ENCODE peak calls at places on chromosomes 4 and X, in five cellular contexts. One of them, this sample, is unnamed.
A peak's percentile ranks its signal among the peaks of the same experiment; 100 is the strongest.

GRCh38 chr4:73345399-73345975 is 58.6 kb upstream of the ALB start:
- DNase-seq in fibroblast of pulmonary artery: no peak
- DNase-seq in mesendoderm: no peak
- DNase-seq in NCI-H2081: no peak
- DNase-seq in cerebellum: no peak
- DNase-seq in this sample: no peak

GRCh38 chr4:7359302-7360063 is 75.2 kb downstream of the PSAPL1 start:
- DNase-seq in fibroblast of pulmonary artery: no peak
- DNase-seq in mesendoderm: no peak
- DNase-seq in NCI-H2081: no peak
- DNase-seq in cerebellum: no peak
- DNase-seq in this sample: no peak

GRCh38 chr4:21226637-21227538 is 526.6 kb downstream of the PACRGL start:
- DNase-seq in fibroblast of pulmonary artery: no peak
- DNase-seq in mesendoderm: no peak
- DNase-seq in NCI-H2081: no peak
- DNase-seq in cerebellum: peak; percentile 44
- DNase-seq in this sample: peak; percentile 1

GRCh38 chrX:129932792-129933321 is 26.9 kb downstream of the UTP14A start:
- DNase-seq in fibroblast of pulmonary artery: no peak
- DNase-seq in mesendoderm: no peak
- DNase-seq in NCI-H2081: no peak
- DNase-seq in cerebellum: peak; percentile 8
- DNase-seq in this sample: peak; percentile 34

GRCh38 chr4:124717101-124717500 is 4.6 kb upstream of the ANKRD50 start:
- DNase-seq in fibroblast of pulmonary artery: no peak
- DNase-seq in mesendoderm: no peak
- DNase-seq in NCI-H2081: no peak
- DNase-seq in cerebellum: no peak
- DNase-seq in this sample: no peak

GRCh38 chrX:16870861-16871584 is 861 bp upstream of the RBBP7 start:
- DNase-seq in fibroblast of pulmonary artery: peak; percentile 29
- DNase-seq in mesendoderm: peak; percentile 59
- DNase-seq in NCI-H2081: no peak
- DNase-seq in cerebellum: no peak
- DNase-seq in this sample: no peak

GRCh38 chr4:168831919-168832745 is 177.9 kb downstream of the CBR4 start:
- DNase-seq in fibroblast of pulmonary artery: peak; percentile 82
- DNase-seq in mesendoderm: peak; percentile 96
- DNase-seq in NCI-H2081: peak; percentile 46
- DNase-seq in cerebellum: peak; percentile 80
- DNase-seq in this sample: peak; percentile 85

GRCh38 chr4:182745268-182745667 is 171.9 kb downstream of the DCTD start:
- DNase-seq in fibroblast of pulmonary artery: no peak
- DNase-seq in mesendoderm: no peak
- DNase-seq in NCI-H2081: peak; percentile 83
- DNase-seq in cerebellum: no peak
- DNase-seq in this sample: no peak

GRCh38 chrX:118420462-118420861 is 74.6 kb downstream of the WDR44 start:
- DNase-seq in fibroblast of pulmonary artery: peak; percentile 71
- DNase-seq in mesendoderm: no peak
- DNase-seq in NCI-H2081: no peak
- DNase-seq in cerebellum: peak; percentile 4
- DNase-seq in this sample: no peak

GRCh38 chr4:147969573-147969972 is 237.7 kb downstream of the ARHGAP10 start:
- DNase-seq in fibroblast of pulmonary artery: no peak
- DNase-seq in mesendoderm: no peak
- DNase-seq in NCI-H2081: no peak
- DNase-seq in cerebellum: no peak
- DNase-seq in this sample: no peak

GRCh38 chrX:12580548-12580947 is 210.7 kb upstream of the PRPS2 start:
- DNase-seq in fibroblast of pulmonary artery: no peak
- DNase-seq in mesendoderm: no peak
- DNase-seq in NCI-H2081: no peak
- DNase-seq in cerebellum: no peak
- DNase-seq in this sample: no peak

GRCh38 chr4:40990899-40991265 is 223.5 kb downstream of the APBB2 start:
- DNase-seq in fibroblast of pulmonary artery: peak; percentile 66
- DNase-seq in mesendoderm: no peak
- DNase-seq in NCI-H2081: no peak
- DNase-seq in cerebellum: no peak
- DNase-seq in this sample: no peak

GRCh38 chr4:86043755-86044592 is 315.9 kb downstream of the MAPK10 start:
- DNase-seq in fibroblast of pulmonary artery: peak; percentile 81
- DNase-seq in mesendoderm: peak; percentile 53
- DNase-seq in NCI-H2081: peak; percentile 57
- DNase-seq in cerebellum: peak; percentile 30
- DNase-seq in this sample: no peak

GRCh38 chr4:10112658-10113284 is 3.8 kb downstream of the WDR1 start:
- DNase-seq in fibroblast of pulmonary artery: no peak
- DNase-seq in mesendoderm: no peak
- DNase-seq in NCI-H2081: no peak
- DNase-seq in cerebellum: no peak
- DNase-seq in this sample: no peak

GRCh38 chr4:128524311-128524710 is 236.7 kb upstream of the PGRMC2 start:
- DNase-seq in fibroblast of pulmonary artery: peak; percentile 90
- DNase-seq in mesendoderm: no peak
- DNase-seq in NCI-H2081: no peak
- DNase-seq in cerebellum: no peak
- DNase-seq in this sample: peak; percentile 72

GRCh38 chr4:73777612-73778011 is 37.2 kb downstream of the CXCL8 start:
- DNase-seq in fibroblast of pulmonary artery: peak; percentile 32
- DNase-seq in mesendoderm: no peak
- DNase-seq in NCI-H2081: no peak
- DNase-seq in cerebellum: no peak
- DNase-seq in this sample: no peak

GRCh38 chr4:173218411-173219125 is 50.0 kb downstream of the GALNT7 start:
- DNase-seq in fibroblast of pulmonary artery: peak; percentile 40
- DNase-seq in mesendoderm: peak; percentile 88
- DNase-seq in NCI-H2081: no peak
- DNase-seq in cerebellum: no peak
- DNase-seq in this sample: no peak

GRCh38 chr4:133372699-133373098 is 223.6 kb downstream of the PCDH10 start:
- DNase-seq in fibroblast of pulmonary artery: no peak
- DNase-seq in mesendoderm: no peak
- DNase-seq in NCI-H2081: no peak
- DNase-seq in cerebellum: no peak
- DNase-seq in this sample: no peak

GRCh38 chr4:54513231-54513630 is 144.5 kb upstream of the KIT start:
- DNase-seq in fibroblast of pulmonary artery: peak; percentile 85
- DNase-seq in mesendoderm: peak; percentile 50
- DNase-seq in NCI-H2081: no peak
- DNase-seq in cerebellum: no peak
- DNase-seq in this sample: no peak

GRCh38 chr4:1080961-1081688 is 32.2 kb downstream of the RNF212 start:
- DNase-seq in fibroblast of pulmonary artery: peak; percentile 34
- DNase-seq in mesendoderm: no peak
- DNase-seq in NCI-H2081: no peak
- DNase-seq in cerebellum: no peak
- DNase-seq in this sample: no peak

GRCh38 chrX:140091276-140091886 is 126.1 kb upstream of the CXorf66 start:
- DNase-seq in fibroblast of pulmonary artery: peak; percentile 0
- DNase-seq in mesendoderm: peak; percentile 43
- DNase-seq in NCI-H2081: no peak
- DNase-seq in cerebellum: peak; percentile 23
- DNase-seq in this sample: peak; percentile 36

GRCh38 chrX:111131572-111131971 is 35.6 kb downstream of the PAK3 start:
- DNase-seq in fibroblast of pulmonary artery: peak; percentile 0
- DNase-seq in mesendoderm: no peak
- DNase-seq in NCI-H2081: no peak
- DNase-seq in cerebellum: no peak
- DNase-seq in this sample: no peak

GRCh38 chr4:148443550-148444295 is 1.5 kb upstream of the NR3C2 start:
- DNase-seq in fibroblast of pulmonary artery: no peak
- DNase-seq in mesendoderm: peak; percentile 6
- DNase-seq in NCI-H2081: no peak
- DNase-seq in cerebellum: peak; percentile 15
- DNase-seq in this sample: peak; percentile 73

GRCh38 chr4:134544303-134544761 is 342.7 kb upstream of the PABPC4L start:
- DNase-seq in fibroblast of pulmonary artery: peak; percentile 50
- DNase-seq in mesendoderm: peak; percentile 40
- DNase-seq in NCI-H2081: peak; percentile 86
- DNase-seq in cerebellum: no peak
- DNase-seq in this sample: no peak

GRCh38 chr4:15024386-15024785 is 22.1 kb downstream of the CPEB2 start:
- DNase-seq in fibroblast of pulmonary artery: peak; percentile 35
- DNase-seq in mesendoderm: no peak
- DNase-seq in NCI-H2081: no peak
- DNase-seq in cerebellum: no peak
- DNase-seq in this sample: no peak

GRCh38 chr4:152112887-152113286 is 352.1 kb upstream of the GATB start:
- DNase-seq in fibroblast of pulmonary artery: no peak
- DNase-seq in mesendoderm: no peak
- DNase-seq in NCI-H2081: no peak
- DNase-seq in cerebellum: no peak
- DNase-seq in this sample: no peak

GRCh38 chr4:25925486-25926201 is 11.6 kb downstream of the SMIM20 start:
- DNase-seq in fibroblast of pulmonary artery: peak; percentile 52
- DNase-seq in mesendoderm: peak; percentile 67
- DNase-seq in NCI-H2081: peak; percentile 79
- DNase-seq in cerebellum: no peak
- DNase-seq in this sample: peak; percentile 63

GRCh38 chrX:129347291-129347690 is 176.0 kb downstream of the SMARCA1 start:
- DNase-seq in fibroblast of pulmonary artery: no peak
- DNase-seq in mesendoderm: peak; percentile 87
- DNase-seq in NCI-H2081: no peak
- DNase-seq in cerebellum: no peak
- DNase-seq in this sample: no peak

GRCh38 chr4:6601661-6602250 is 26.8 kb downstream of the MAN2B2 start:
- DNase-seq in fibroblast of pulmonary artery: no peak
- DNase-seq in mesendoderm: no peak
- DNase-seq in NCI-H2081: no peak
- DNase-seq in cerebellum: no peak
- DNase-seq in this sample: no peak

GRCh38 chr4:45636175-45636574 is 487.7 kb downstream of the GABRG1 start:
- DNase-seq in fibroblast of pulmonary artery: no peak
- DNase-seq in mesendoderm: no peak
- DNase-seq in NCI-H2081: no peak
- DNase-seq in cerebellum: no peak
- DNase-seq in this sample: no peak

GRCh38 chrX:129593137-129593536 is 53.1 kb downstream of the OCRL start:
- DNase-seq in fibroblast of pulmonary artery: peak; percentile 38
- DNase-seq in mesendoderm: peak; percentile 69
- DNase-seq in NCI-H2081: no peak
- DNase-seq in cerebellum: no peak
- DNase-seq in this sample: no peak

This sample was measured in mucosa of descending colon.